ENCODE peak calls at places on chromosomes 2 and 18, in eight cellular contexts. I, P, B, F, O, K, J and Y are unnamed samples.
A peak's percentile ranks its signal among the peaks of the same experiment; 100 is the strongest.

GRCh38 chr2:158740127-158740526 is 55.0 kb upstream of the DAPL1 start:
- DNase-seq in F (no peak), P (no peak), I (no peak), K (no peak), B (peak; percentile 61), J (peak; percentile 58), O (no peak), Y (no peak)

GRCh38 chr18:34643982-34644381 is 66.1 kb upstream of the DTNA start:
- DNase-seq in O (no peak), K (no peak), I (peak; percentile 12), P (no peak), J (no peak), B (peak; percentile 36), F (no peak), Y (no peak)

GRCh38 chr2:205024822-205025518 is 479.7 kb downstream of the PARD3B start:
- DNase-seq in P (peak; percentile 98), F (peak; percentile 50), B (peak; percentile 98), I (peak; percentile 16), K (no peak), J (peak; percentile 51), O (peak; percentile 77), Y (no peak)

GRCh38 chr2:241546771-241547498 is 11.6 kb upstream of the BOK start:
- DNase-seq in J (peak; percentile 50), B (peak; percentile 25), P (peak; percentile 37), O (no peak), K (no peak), I (peak; percentile 52), F (peak; percentile 87), Y (no peak)

GRCh38 chr2:153912798-153913396 is 41.2 kb downstream of the GALNT13 start:
- DNase-seq in B (no peak), K (no peak), F (no peak), O (no peak), J (peak; percentile 22), P (no peak), I (no peak), Y (no peak)

GRCh38 chr2:80164375-80164774 is 140.2 kb downstream of the LRRTM1 start:
- DNase-seq in J (no peak), I (no peak), O (no peak), B (no peak), K (no peak), F (no peak), P (no peak), Y (no peak)

GRCh38 chr2:101775636-101776035 is 78.1 kb downstream of the MAP4K4 start:
- DNase-seq in B (no peak), J (no peak), F (no peak), K (no peak), O (no peak), P (no peak), I (no peak), Y (no peak)

GRCh38 chr2:173076557-173077345 is 1.1 kb downstream of the MAP3K20 start:
- DNase-seq in B (peak; percentile 55), I (peak; percentile 72), K (peak; percentile 41), F (peak; percentile 54), J (peak; percentile 77), P (peak; percentile 63), O (peak; percentile 37), Y (peak; percentile 20)

GRCh38 chr2:128456281-128456680 is 137.6 kb upstream of the HS6ST1 start:
- DNase-seq in J (no peak), I (no peak), P (no peak), B (no peak), O (no peak), F (no peak), K (no peak), Y (no peak)

GRCh38 chr2:240464514-240465241 is 29.2 kb downstream of the GPC1 start:
- DNase-seq in J (peak; percentile 57), B (no peak), O (no peak), I (peak; percentile 8), P (no peak), K (no peak), F (no peak), Y (no peak)

GRCh38 chr2:40668435-40668834 is 216.5 kb upstream of the SLC8A1 start:
- DNase-seq in I (no peak), B (peak; percentile 90), O (no peak), K (no peak), P (peak; percentile 2), F (peak; percentile 11), J (no peak), Y (no peak)

GRCh38 chr2:127401757-127402695 is 14.3 kb upstream of the MAP3K2 start:
- DNase-seq in O (no peak), I (no peak), B (no peak), F (no peak), J (no peak), P (peak; percentile 73), K (no peak), Y (no peak)

GRCh38 chr2:191347881-191348280 is 102.7 kb downstream of the MYO1B start:
- DNase-seq in B (peak; percentile 59), K (no peak), F (no peak), I (no peak), O (no peak), J (no peak), P (no peak), Y (no peak)

GRCh38 chr2:38583994-38584393 is 18.7 kb downstream of the HNRNPLL start:
- DNase-seq in I (no peak), O (no peak), K (no peak), F (no peak), B (no peak), P (no peak), J (no peak), Y (no peak)

GRCh38 chr18:79714531-79715240 is 35.1 kb downstream of the CTDP1 start:
- DNase-seq in J (no peak), O (no peak), K (no peak), I (no peak), B (no peak), F (no peak), P (no peak), Y (no peak)

GRCh38 chr2:1708476-1709334 is 35.6 kb downstream of the PXDN start:
- DNase-seq in B (no peak), I (peak; percentile 58), O (no peak), P (peak; percentile 87), J (peak; percentile 77), F (no peak), K (no peak), Y (no peak)

GRCh38 chr2:190662754-190663153 is 13.9 kb downstream of the NAB1 start:
- DNase-seq in P (no peak), K (no peak), B (no peak), J (no peak), I (no peak), O (no peak), F (no peak), Y (no peak)

GRCh38 chr18:54023471-54023870 is 201.0 kb downstream of the MBD2 start:
- DNase-seq in O (no peak), F (no peak), J (no peak), I (no peak), P (peak; percentile 98), B (peak; percentile 57), K (no peak), Y (peak; percentile 4)

GRCh38 chr2:404581-404980 is 116.7 kb upstream of the ALKAL2 start:
- DNase-seq in O (no peak), B (no peak), P (no peak), J (no peak), F (no peak), I (no peak), K (no peak), Y (no peak)

GRCh38 chr2:127046579-127046978 is 60.4 kb downstream of the BIN1 start:
- DNase-seq in B (no peak), O (no peak), P (no peak), J (no peak), I (peak; percentile 27), K (no peak), F (no peak), Y (no peak)

GRCh38 chr2:197613509-197613987 is 61.8 kb downstream of the RFTN2 start:
- DNase-seq in I (no peak), F (no peak), O (peak; percentile 40), J (no peak), B (peak; percentile 67), K (no peak), P (peak; percentile 68), Y (no peak)

GRCh38 chr2:147696426-147696825 is 148.4 kb upstream of the ACVR2A start:
- DNase-seq in J (no peak), O (no peak), B (no peak), I (no peak), P (peak; percentile 90), F (no peak), K (no peak), Y (no peak)

GRCh38 chr2:224162122-224162521 is 123.0 kb upstream of the SERPINE2 start:
- DNase-seq in K (no peak), P (peak; percentile 13), O (no peak), B (peak; percentile 83), J (no peak), F (no peak), I (no peak), Y (no peak)

GRCh38 chr2:123195957-123196356 is 829.1 kb upstream of the CNTNAP5 start:
- DNase-seq in K (no peak), B (no peak), O (no peak), I (no peak), F (no peak), P (no peak), J (no peak), Y (no peak)

DNA sequence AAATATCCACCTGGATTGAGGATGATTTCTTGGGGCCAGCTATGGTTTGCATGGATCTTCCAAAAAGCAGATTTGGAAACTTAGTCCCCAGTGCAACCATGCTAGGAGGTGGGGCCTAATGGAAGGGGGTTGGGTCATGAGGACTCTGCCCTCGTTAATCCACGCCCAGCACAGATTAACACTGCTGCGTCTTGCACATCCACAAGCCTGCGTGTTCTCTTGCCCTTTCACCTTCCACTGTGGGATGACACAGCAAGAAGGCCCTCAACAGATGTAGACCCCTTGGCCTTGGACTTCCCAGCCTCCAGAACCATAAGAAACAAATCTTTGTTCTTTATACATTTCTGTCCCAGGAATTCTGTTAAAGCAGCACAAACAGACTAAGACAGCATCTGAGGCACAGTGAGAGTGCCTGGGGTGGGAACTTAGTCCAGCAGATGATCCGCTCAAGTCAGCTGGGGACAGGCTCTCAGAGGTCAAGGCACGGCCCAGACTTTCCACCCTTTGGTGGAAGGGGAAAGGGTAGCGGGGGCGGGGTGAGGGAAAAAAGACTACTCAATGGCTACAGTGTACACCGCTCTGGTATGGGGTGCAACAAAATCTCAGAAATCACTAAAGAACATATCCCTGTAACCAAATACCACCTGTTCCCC is 2.4 kb downstream of the RAB17 start:
- DNase-seq in F (no peak), K (no peak), J (no peak), I (no peak), B (no peak), P (no peak), O (no peak), Y (no peak)
- H3K4me3 ChIP-seq in F (peak overlapping the region; percentile 34), K (no peak overlapping the region), J (no peak overlapping the region), I (no peak overlapping the region), B (no peak overlapping the region), P (no peak overlapping the region), O (no peak overlapping the region), Y (no peak overlapping the region)

GRCh38 chr2:234881413-234882241 is 70.2 kb upstream of the SH3BP4 start:
- DNase-seq in O (peak; percentile 95), P (peak; percentile 92), K (peak; percentile 64), F (peak; percentile 93), J (peak; percentile 95), I (peak; percentile 78), B (peak; percentile 92), Y (no peak)
- H3K4me3 ChIP-seq in O (no peak overlapping the region), P (peak overlapping the region; percentile 10), K (no peak overlapping the region), F (no peak overlapping the region), J (peak overlapping the region; percentile 30), I (peak overlapping the region; percentile 30), B (no peak overlapping the region), Y (no peak overlapping the region)

GRCh38 chr2:157442136-157442535 is 1.8 kb downstream of the CYTIP start:
- DNase-seq in J (no peak), I (no peak), P (no peak), F (no peak), O (no peak), B (no peak), K (peak; percentile 47), Y (no peak)
- H3K4me3 ChIP-seq in J (peak overlapping the region; percentile 9), I (no peak overlapping the region), P (no peak overlapping the region), F (no peak overlapping the region), O (no peak overlapping the region), B (no peak overlapping the region), K (peak overlapping the region; percentile 78), Y (peak overlapping the region; percentile 90)

GRCh38 chr2:232632229-232632903 is 1.0 kb upstream of the EFHD1 start:
- DNase-seq in I (no peak), F (peak; percentile 19), O (no peak), B (no peak), J (no peak), P (no peak), K (no peak), Y (no peak)
- H3K4me3 ChIP-seq in I (peak overlapping the region; percentile 69), F (no peak overlapping the region), O (peak overlapping the region; percentile 61), B (peak overlapping the region; percentile 39), J (peak overlapping the region; percentile 88), P (peak overlapping the region; percentile 48), K (no peak overlapping the region), Y (no peak overlapping the region)